ENCODE peak calls at places on chromosomes 2 and 18, in ten cellular contexts. P, M, L, H, S, F, T, O, X and E are unnamed samples.

GRCh38 chr2:27830616-27831120 is 59.1 kb downstream of the MRPL33 start:
- DNase-seq in P (no peak), M (no peak), L (no peak), H (no peak), S (no peak), F (no peak), T (no peak), O (no peak), X (no peak), E (peak; percentile 81)

GRCh38 chr2:241912021-241912555 is 42.6 kb downstream of the RTP5 start:
- DNase-seq in P (peak; percentile 10), M (no peak), L (no peak), H (peak; percentile 10), S (no peak), F (no peak), T (no peak), O (no peak), X (no peak), E (no peak)

GRCh38 chr18:45284174-45284573 is 331.1 kb upstream of the SLC14A2 start:
- DNase-seq in P (no peak), M (no peak), L (no peak), H (no peak), S (no peak), F (no peak), T (no peak), O (no peak), X (no peak), E (peak; percentile 41)

GRCh38 chr18:2976733-2977132 is 36.2 kb downstream of the LPIN2 start:
- DNase-seq in P (no peak), M (no peak), L (no peak), H (no peak), S (no peak), F (no peak), T (no peak), O (no peak), X (no peak), E (no peak)

GRCh38 chr2:128638741-128639477 is 320.2 kb upstream of the HS6ST1 start:
- DNase-seq in P (peak; percentile 4), M (no peak), L (no peak), H (peak; percentile 68), S (no peak), F (no peak), T (no peak), O (no peak), X (peak; percentile 90), E (no peak)

GRCh38 chr2:16861154-16861929 is 195.7 kb upstream of the CYRIA start:
- DNase-seq in P (no peak), M (no peak), L (no peak), H (no peak), S (no peak), F (no peak), T (no peak), O (peak; percentile 52), X (no peak), E (peak; percentile 83)

GRCh38 chr2:68590702-68591101 is 52.7 kb upstream of the PROKR1 start:
- DNase-seq in P (no peak), M (no peak), L (no peak), H (no peak), S (no peak), F (no peak), T (no peak), O (no peak), X (no peak), E (no peak)

GRCh38 chr2:23606196-23606595 is 221.2 kb downstream of the KLHL29 start:
- DNase-seq in P (no peak), M (no peak), L (no peak), H (no peak), S (no peak), F (no peak), T (no peak), O (no peak), X (no peak), E (no peak)

GRCh38 chr2:218648473-218649100 is 10.8 kb downstream of the ZNF142 start:
- DNase-seq in P (peak; percentile 51), M (no peak), L (peak; percentile 70), H (no peak), S (peak; percentile 53), F (peak; percentile 65), T (peak; percentile 27), O (no peak), X (peak; percentile 64), E (peak; percentile 60)

GRCh38 chr2:238602223-238602945 is 175.7 kb downstream of the ASB1 start:
- DNase-seq in P (no peak), M (no peak), L (peak; percentile 0), H (no peak), S (no peak), F (no peak), T (no peak), O (no peak), X (no peak), E (no peak)

GRCh38 chr2:44291281-44292248 is 16.3 kb downstream of the SLC3A1 start:
- DNase-seq in P (peak; percentile 84), M (peak; percentile 7), L (no peak), H (no peak), S (peak; percentile 92), F (no peak), T (no peak), O (peak; percentile 96), X (peak; percentile 29), E (peak; percentile 40)

GRCh38 chr2:9897331-9897737 is 54.1 kb downstream of the TAF1B start:
- DNase-seq in P (peak; percentile 64), M (no peak), L (no peak), H (no peak), S (peak; percentile 61), F (peak; percentile 87), T (no peak), O (peak; percentile 73), X (no peak), E (peak; percentile 81)